ENCODE peak calls at places on chromosome 12, in eight cellular contexts. G, A, L, O, V, H, Y and W are unnamed samples. For H3K9me3, the result is how much of the 10 kb centered on the place peaks cover.

GRCh38 chr12:9331218-9331626 is 123.0 kb upstream of the PZP start:
- DNase-seq in G (peak), A (peak), L (no peak), O (peak), V (no peak), H (peak), Y (peak), W (peak)

GRCh38 chr12:124162151-124163110 is 132.5 kb upstream of the RFLNA start:
- DNase-seq in G (no peak), A (no peak), L (no peak), O (no peak), V (no peak), H (no peak), Y (no peak), W (no peak)

GRCh38 chr12:51199546-51199945 is 18.3 kb downstream of the POU6F1 start:
- DNase-seq in G (no peak), A (no peak), L (no peak), O (no peak), V (no peak), H (no peak), Y (no peak), W (no peak)

GRCh38 chr12:130486146-130486435 is 148.4 kb downstream of the PIWIL1 start:
- DNase-seq in G (no peak), A (no peak), L (no peak), O (no peak), V (no peak), H (no peak), Y (no peak), W (no peak)

GRCh38 chr12:90013409-90013808 is 304.8 kb upstream of the ATP2B1 start:
- DNase-seq in G (no peak), A (no peak), L (no peak), O (no peak), V (no peak), H (no peak), Y (no peak), W (no peak)

GRCh38 chr12:131260251-131260905 is 306.7 kb downstream of the ADGRD1 start:
- DNase-seq in G (no peak), A (no peak), L (no peak), O (no peak), V (no peak), H (no peak), Y (no peak), W (no peak)

GRCh38 chr12:81094718-81095360 is 17.0 kb downstream of the ACSS3 start:
- DNase-seq in G (no peak), A (no peak), L (no peak), O (no peak), V (no peak), H (no peak), Y (no peak), W (no peak)

GRCh38 chr12:56988207-56988739 is 18.1 kb downstream of the ZBTB39 start:
- DNase-seq in G (no peak), A (peak), L (no peak), O (no peak), V (no peak), H (no peak), Y (no peak), W (peak)

GRCh38 chr12:49627752-49628360 is 4.5 kb downstream of the PRPF40B start:
- DNase-seq in G (no peak), A (no peak), L (no peak), O (no peak), V (no peak), H (no peak), Y (no peak), W (peak)

GRCh38 chr12:124549629-124550028 is 17.8 kb downstream of the NCOR2 start:
- DNase-seq in G (no peak), A (peak), L (no peak), O (no peak), V (no peak), H (no peak), Y (no peak), W (no peak)

GRCh38 chr12:24780969-24781368 is 167.9 kb downstream of the BCAT1 start:
- DNase-seq in G (no peak), A (no peak), L (no peak), O (no peak), V (no peak), H (peak), Y (no peak), W (no peak)

GRCh38 chr12:47207005-47207717 is 127.4 kb upstream of the AMIGO2 start:
- DNase-seq in G (no peak), A (peak), L (no peak), O (peak), V (no peak), H (peak), Y (no peak), W (no peak)

GRCh38 chr12:109775172-109775881 is 57.9 kb downstream of the TRPV4 start:
- DNase-seq in G (peak), A (peak), L (peak), O (peak), V (peak), H (peak), Y (peak), W (peak)

GRCh38 chr12:63150255-63151060 is 543 bp downstream of the AVPR1A start:
- DNase-seq in G (no peak), A (peak), L (peak), O (no peak), V (no peak), H (no peak), Y (peak), W (peak)

GRCh38 chr12:78156751-78157150 is 326.1 kb downstream of the NAV3 start:
- DNase-seq in G (no peak), A (no peak), L (no peak), O (no peak), V (no peak), H (no peak), Y (no peak), W (no peak)

GRCh38 chr12:104742551-104742961 is 215.5 kb downstream of the SLC41A2 start:
- DNase-seq in G (no peak), A (peak), L (no peak), O (no peak), V (no peak), H (no peak), Y (no peak), W (no peak)

GRCh38 chr12:22821985-22822384 is 197.0 kb downstream of the ETNK1 start:
- DNase-seq in G (no peak), A (no peak), L (no peak), O (no peak), V (no peak), H (no peak), Y (no peak), W (no peak)

GRCh38 chr12:18358930-18359329 is 97.6 kb downstream of the PIK3C2G start:
- DNase-seq in G (no peak), A (no peak), L (no peak), O (no peak), V (no peak), H (no peak), Y (no peak), W (no peak)

GRCh38 chr12:26122681-26123481 is 2.0 kb downstream of the BHLHE41 start:
- DNase-seq in G (no peak), A (peak), L (peak), O (no peak), V (no peak), H (peak), Y (peak), W (peak)

GRCh38 chr12:96195845-96196451 is 1.8 kb downstream of the ELK3 start:
- DNase-seq in G (peak), A (peak), L (peak), O (peak), V (no peak), H (peak), Y (no peak), W (peak)

GRCh38 chr12:24596768-24597388 is 352.0 kb downstream of the BCAT1 start:
- DNase-seq in G (no peak), A (no peak), L (no peak), O (no peak), V (no peak), H (peak), Y (no peak), W (no peak)

GRCh38 chr12:123720141-123720814 is 8.1 kb downstream of the ATP6V0A2 start:
- DNase-seq in G (no peak), A (no peak), L (no peak), O (no peak), V (no peak), H (no peak), Y (no peak), W (no peak)

GRCh38 chr12:93638095-93638494 is 39.1 kb upstream of the CRADD start:
- DNase-seq in G (no peak), A (no peak), L (peak), O (no peak), V (no peak), H (no peak), Y (no peak), W (no peak)

GRCh38 chr12:10364839-10365681 is 24.8 kb downstream of the KLRK1 start:
- DNase-seq in G (peak), A (peak), L (peak), O (peak), V (peak), H (peak), Y (peak), W (peak)

GRCh38 chr12:79678306-79678705 is 12.5 kb downstream of the PAWR start:
- DNase-seq in G (no peak), A (no peak), L (no peak), O (no peak), V (no peak), H (no peak), Y (no peak), W (no peak)

GRCh38 chr12:1013618-1014489 is 22.8 kb downstream of the ERC1 start:
- DNase-seq in G (no peak), A (no peak), L (no peak), O (no peak), V (peak), H (no peak), Y (no peak), W (no peak)

GRCh38 chr12:111773801-111774551 is 7.2 kb downstream of the ALDH2 start:
- DNase-seq in G (no peak), A (peak), L (peak), O (no peak), V (peak), H (peak), Y (peak), W (no peak)

GRCh38 chr12:19031032-19031431 is 98.5 kb upstream of the PLEKHA5 start:
- DNase-seq in G (no peak), A (no peak), L (no peak), O (no peak), V (no peak), H (no peak), Y (no peak), W (no peak)

GRCh38 chr12:76591461-76591860 is 31.9 kb upstream of the OSBPL8 start:
- DNase-seq in G (no peak), A (no peak), L (no peak), O (no peak), V (no peak), H (no peak), Y (no peak), W (no peak)

GRCh38 chr12:57410534-57410933 is 20.3 kb downstream of the R3HDM2 start:
- DNase-seq in G (no peak), A (no peak), L (no peak), O (no peak), V (no peak), H (no peak), Y (no peak), W (no peak)

GRCh38 chr12:75724913-75725312 is 213.5 kb upstream of the KRR1 start:
- DNase-seq in G (no peak), A (no peak), L (peak), O (no peak), V (peak), H (no peak), Y (no peak), W (no peak)

GRCh38 chr12:100384549-100384916 is 27.7 kb downstream of the SLC17A8 start:
- DNase-seq in G (no peak), A (no peak), L (no peak), O (no peak), V (no peak), H (no peak), Y (no peak), W (no peak)

GRCh38 chr12:69765515-69765914 is 26.9 kb downstream of the RAB3IP start:
- DNase-seq in G (no peak), A (no peak), L (no peak), O (no peak), V (no peak), H (no peak), Y (no peak), W (no peak)

DNA sequence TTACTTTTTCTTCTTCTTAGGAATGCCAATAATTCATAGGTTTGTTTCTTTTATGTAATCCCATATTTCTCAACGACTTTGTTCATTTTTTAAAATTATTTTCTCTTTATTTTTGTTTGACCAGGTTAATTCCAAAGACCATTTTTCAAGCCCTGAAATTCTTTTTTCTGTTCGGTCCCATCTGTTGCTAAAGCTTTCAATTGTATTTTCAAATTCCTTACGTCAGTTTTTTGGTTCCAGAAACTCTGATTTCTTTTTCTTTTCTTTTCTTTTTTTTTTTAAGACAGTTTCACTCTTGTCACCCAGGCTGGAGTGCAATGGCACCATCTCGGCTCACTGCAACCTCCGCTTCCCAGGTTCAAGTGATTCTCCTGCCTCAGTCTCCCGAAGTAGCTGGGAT is 27.6 kb downstream of the RAB3IP start:
- DNase-seq in G (no peak), A (no peak), L (no peak), O (no peak), V (no peak), H (no peak), Y (no peak), W (no peak)
- H3K9me3 ChIP-seq in G (under half), A (under half), L (under half), O (under half), V (under half), H (under half), Y (half or more), W (half or more)

GRCh38 chr12:34386621-34387255 is 364.4 kb downstream of the ALG10 start:
- DNase-seq in G (no peak), A (peak), L (no peak), O (no peak), V (no peak), H (no peak), Y (no peak), W (no peak)
- H3K9me3 ChIP-seq in G (under half), A (under half), L (under half), O (under half), V (half or more), H (under half), Y (under half), W (under half)

GRCh38 chr12:83889745-83890144 is 1022.9 kb downstream of the SLC6A15 start:
- DNase-seq in G (no peak), A (no peak), L (no peak), O (no peak), V (no peak), H (no peak), Y (no peak), W (no peak)
- H3K9me3 ChIP-seq in G (under half), A (under half), L (under half), O (under half), V (under half), H (under half), Y (under half), W (under half)

GRCh38 chr12:34390171-34390841 is 368.0 kb downstream of the ALG10 start:
- DNase-seq in G (no peak), A (peak), L (no peak), O (no peak), V (no peak), H (no peak), Y (no peak), W (peak)

GRCh38 chr12:34390846-34391700 is 368.8 kb downstream of the ALG10 start:
- DNase-seq in G (no peak), A (peak), L (no peak), O (no peak), V (no peak), H (no peak), Y (peak), W (peak)

GRCh38 chr12:34387711-34388635 is 365.7 kb downstream of the ALG10 start:
- DNase-seq in G (no peak), A (peak), L (no peak), O (no peak), V (no peak), H (no peak), Y (no peak), W (no peak)

GRCh38 chr12:34388636-34389377 is 366.5 kb downstream of the ALG10 start:
- DNase-seq in G (no peak), A (peak), L (no peak), O (no peak), V (no peak), H (no peak), Y (no peak), W (no peak)

GRCh38 chr12:34389378-34390170 is 367.3 kb downstream of the ALG10 start:
- DNase-seq in G (no peak), A (peak), L (no peak), O (no peak), V (no peak), H (no peak), Y (no peak), W (no peak)
- H3K9me3 ChIP-seq in G (under half), A (under half), L (under half), O (under half), V (half or more), H (under half), Y (half or more), W (under half)

GRCh38 chr12:38159591-38160317 is 156.8 kb upstream of the ALG10B start:
- DNase-seq in G (no peak), A (peak), L (no peak), O (no peak), V (no peak), H (no peak), Y (no peak), W (no peak)
- H3K9me3 ChIP-seq in G (under half), A (under half), L (under half), O (under half), V (half or more), H (under half), Y (under half), W (under half)

DNA sequence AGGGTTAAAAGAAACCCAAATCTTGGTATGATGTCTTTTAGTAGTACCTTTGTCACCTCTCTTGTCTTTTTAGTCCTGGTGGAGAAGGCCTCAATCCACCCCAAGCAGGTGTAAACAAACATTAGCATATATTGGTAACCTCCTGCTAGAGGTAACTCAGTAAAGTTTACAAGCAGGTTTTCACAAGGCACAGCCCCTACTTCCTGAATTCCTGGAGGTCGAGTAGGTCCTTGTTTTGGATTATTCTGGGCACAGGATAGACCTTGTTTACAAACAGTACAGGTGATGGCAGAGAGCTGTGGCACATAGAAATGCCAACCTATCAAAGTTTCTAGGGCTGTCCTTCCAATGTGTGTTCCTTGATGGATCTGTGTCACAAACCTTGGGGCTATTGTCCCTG is 99.1 kb downstream of the ALG10 start:
- DNase-seq in G (no peak), A (no peak), L (no peak), O (no peak), V (no peak), H (no peak), Y (no peak), W (no peak)
- H3K9me3 ChIP-seq in G (under half), A (under half), L (under half), O (under half), V (under half), H (under half), Y (under half), W (half or more)

GRCh38 chr12:91250273-91250672 is 67.7 kb upstream of the DCN start:
- DNase-seq in G (no peak), A (no peak), L (peak), O (no peak), V (no peak), H (no peak), Y (no peak), W (no peak)

GRCh38 chr12:91249059-91250055 is 66.7 kb upstream of the DCN start:
- DNase-seq in G (no peak), A (no peak), L (peak), O (no peak), V (no peak), H (no peak), Y (no peak), W (no peak)
- H3K9me3 ChIP-seq in G (under half), A (under half), L (under half), O (under half), V (under half), H (under half), Y (under half), W (under half)

GRCh38 chr12:31922341-31923062 is 36.7 kb upstream of the RESF1 start:
- DNase-seq in G (no peak), A (no peak), L (no peak), O (no peak), V (no peak), H (no peak), Y (no peak), W (no peak)

GRCh38 chr12:31928246-31929139 is 30.7 kb upstream of the RESF1 start:
- DNase-seq in G (peak), A (no peak), L (no peak), O (no peak), V (no peak), H (peak), Y (no peak), W (no peak)

GRCh38 chr12:31923063-31923412 is 36.2 kb upstream of the RESF1 start:
- DNase-seq in G (no peak), A (no peak), L (no peak), O (no peak), V (no peak), H (no peak), Y (no peak), W (no peak)
- H3K9me3 ChIP-seq in G (under half), A (under half), L (under half), O (under half), V (under half), H (under half), Y (under half), W (under half)